ENCODE peak calls at places on chromosome 9, in six cellular contexts. I is A549, G is mammary epithelial cell, J is GM23338, F is HCT116, W is K562. K is an unnamed sample.

GRCh38 chr9:70315389-70315788 is 56.6 kb downstream of the SMC5 start:
- DNase-seq in I (no peak), G (peak; percentile 24), J (no peak), F (no peak), W (no peak), K (peak; percentile 17)

GRCh38 chr9:77712533-77713130 is 64.5 kb upstream of the GNA14 start:
- DNase-seq in I (peak; percentile 17), G (peak; percentile 79), J (no peak), F (no peak), W (no peak), K (peak; percentile 98)

GRCh38 chr9:135249191-135249590 is 161.7 kb downstream of the OLFM1 start:
- DNase-seq in I (no peak), G (no peak), J (no peak), F (no peak), W (no peak), K (no peak)

GRCh38 chr9:115517335-115518075 is 399.5 kb upstream of the TNC start:
- DNase-seq in I (no peak), G (no peak), J (no peak), F (no peak), W (no peak), K (peak; percentile 45)

GRCh38 chr9:7403839-7404238 is 395.7 kb downstream of the DMAC1 start:
- DNase-seq in I (no peak), G (no peak), J (no peak), F (no peak), W (no peak), K (no peak)

GRCh38 chr9:91711755-91712591 is 238.1 kb downstream of the ROR2 start:
- DNase-seq in I (no peak), G (no peak), J (no peak), F (no peak), W (no peak), K (peak; percentile 72)

GRCh38 chr9:38489057-38489456 is 64.8 kb upstream of the IGFBPL1 start:
- DNase-seq in I (no peak), G (no peak), J (no peak), F (no peak), W (no peak), K (no peak)

GRCh38 chr9:122214507-122214906 is 14.2 kb downstream of the LHX6 start:
- DNase-seq in I (no peak), G (no peak), J (no peak), F (no peak), W (no peak), K (no peak)

GRCh38 chr9:36222449-36222848 is 31.7 kb downstream of the CLTA start:
- DNase-seq in I (peak; percentile 27), G (no peak), J (no peak), F (no peak), W (no peak), K (peak; percentile 46)

GRCh38 chr9:136710543-136710942 is 1.8 kb upstream of the DIPK1B start:
- DNase-seq in I (no peak), G (no peak), J (no peak), F (no peak), W (no peak), K (no peak)

GRCh38 chr9:32264171-32264862 is 120.1 kb upstream of the ACO1 start:
- DNase-seq in I (no peak), G (peak; percentile 29), J (peak; percentile 75), F (no peak), W (no peak), K (peak; percentile 1)

GRCh38 chr9:107759823-107760166 is 270.2 kb upstream of the KLF4 start:
- DNase-seq in I (no peak), G (no peak), J (no peak), F (no peak), W (no peak), K (no peak)

GRCh38 chr9:112866662-112867274 is 23.9 kb downstream of the SLC46A2 start:
- DNase-seq in I (peak; percentile 69), G (peak; percentile 48), J (peak; percentile 79), F (peak; percentile 48), W (peak; percentile 19), K (peak; percentile 52)

DNA sequence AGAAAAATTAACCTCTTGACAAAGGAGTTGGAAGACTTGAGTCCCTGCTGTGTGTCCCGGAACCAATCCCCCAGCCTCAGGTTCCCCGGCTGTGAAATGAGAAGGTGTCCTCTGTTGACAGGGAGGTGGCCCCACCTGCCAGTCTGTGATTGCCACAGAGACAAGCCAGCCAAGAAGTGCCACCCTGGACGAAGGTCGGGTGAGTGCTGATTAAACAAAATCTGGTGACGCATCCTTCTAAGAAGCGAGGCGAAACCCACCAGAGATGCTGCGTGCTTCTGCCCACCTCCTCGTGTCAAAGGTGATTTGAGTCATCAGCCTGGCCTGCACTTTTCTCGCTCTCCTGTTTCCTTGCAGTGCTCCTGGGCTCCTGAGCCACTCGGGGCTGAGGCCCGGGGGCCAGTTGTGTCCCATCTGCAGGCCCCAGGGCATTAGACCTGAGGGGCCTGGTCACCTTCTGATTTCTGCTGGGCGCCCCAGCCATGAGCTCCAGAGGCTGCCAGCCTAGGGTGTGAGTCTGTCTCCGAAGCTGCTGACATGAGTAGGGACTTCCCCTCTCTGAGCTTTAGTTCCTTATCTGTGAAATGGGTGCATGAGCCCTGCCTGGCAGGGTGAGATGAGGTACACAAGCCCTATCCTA is 28.7 kb downstream of the NEK6 start:
- DNase-seq in I (peak; percentile 73), G (no peak), J (no peak), F (peak; percentile 19), W (no peak), K (peak; percentile 96)
- H3K4me2 ChIP-seq in I (peak overlapping the region; percentile 83), G (no peak overlapping the region), J (no peak overlapping the region), F (peak overlapping the region; percentile 54), W (no peak overlapping the region), K (peak overlapping the region; percentile 51)

GRCh38 chr9:114031037-114031436 is 47.1 kb downstream of the AMBP start:
- DNase-seq in I (no peak), G (no peak), J (no peak), F (no peak), W (no peak), K (no peak)

GRCh38 chr9:114028646-114029045 is 49.5 kb downstream of the AMBP start:
- DNase-seq in I (no peak), G (no peak), J (no peak), F (no peak), W (no peak), K (no peak)

GRCh38 chr9:114031948-114032688 is 46.0 kb downstream of the AMBP start:
- DNase-seq in I (no peak), G (no peak), J (no peak), F (no peak), W (no peak), K (no peak)

GRCh38 chr9:114029311-114030170 is 48.6 kb downstream of the AMBP start:
- DNase-seq in I (no peak), G (no peak), J (no peak), F (no peak), W (no peak), K (no peak)

GRCh38 chr9:114030364-114030763 is 47.7 kb downstream of the AMBP start:
- DNase-seq in I (no peak), G (no peak), J (no peak), F (no peak), W (no peak), K (no peak)
- H3K4me2 ChIP-seq in I (no peak overlapping the region), G (no peak overlapping the region), J (no peak overlapping the region), F (no peak overlapping the region), W (no peak overlapping the region), K (no peak overlapping the region)

DNA sequence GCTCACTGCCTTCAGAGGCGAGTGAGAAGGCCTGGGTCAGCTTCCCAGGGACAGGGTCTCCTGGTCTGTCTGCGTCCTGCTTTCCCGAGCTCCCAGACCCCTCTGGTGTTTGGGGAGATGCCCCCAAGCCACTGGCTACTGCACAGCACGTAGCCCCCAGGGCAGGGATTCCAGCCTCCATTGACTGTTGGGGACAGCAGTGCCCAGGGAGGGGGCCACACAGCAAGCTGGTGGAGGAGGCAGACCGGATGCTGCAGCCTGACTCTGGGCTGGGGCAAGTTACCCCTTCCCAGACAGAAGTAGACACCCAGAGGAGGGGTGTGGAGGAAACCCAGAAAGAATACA is 626 bp upstream of the SARDH start:
- DNase-seq in I (no peak), G (no peak), J (no peak), F (no peak), W (no peak), K (no peak)
- H3K4me2 ChIP-seq in I (no peak overlapping the region), G (no peak overlapping the region), J (peak overlapping the region; percentile 73), F (peak overlapping the region; percentile 81), W (no peak overlapping the region), K (no peak overlapping the region)

DNA sequence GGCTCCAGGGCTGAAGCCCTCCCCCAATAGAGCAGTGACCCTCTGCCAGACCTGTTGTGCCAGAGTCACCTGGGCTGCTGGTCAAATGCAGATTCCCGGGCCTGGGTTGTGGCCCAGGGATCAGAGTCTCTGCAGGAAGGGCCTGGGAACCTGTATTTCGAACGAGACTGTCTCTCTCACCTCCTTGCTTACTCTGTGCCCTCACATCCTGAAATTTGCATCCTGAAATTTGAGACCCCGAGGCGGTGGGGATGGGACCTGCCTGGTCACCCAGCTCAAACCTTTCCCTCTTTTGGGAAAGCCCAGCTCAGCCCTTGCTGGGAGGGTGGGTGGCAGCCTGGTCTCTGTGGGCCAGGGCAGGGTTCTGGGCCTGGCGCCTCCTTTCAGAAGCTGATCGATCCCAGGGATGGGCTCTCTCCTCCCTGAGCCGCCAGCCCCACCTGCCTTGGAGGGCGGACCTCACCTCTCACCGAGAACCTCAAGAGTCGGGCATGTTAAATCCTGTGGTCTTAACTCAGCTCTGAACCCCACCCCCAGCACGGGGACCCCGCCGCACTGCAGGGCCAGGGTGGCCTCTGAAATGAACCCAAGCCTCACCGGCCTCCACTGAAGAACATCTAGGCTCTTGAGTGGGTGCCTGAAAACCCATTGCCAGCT is 44.0 kb upstream of the IER5L start:
- DNase-seq in I (no peak), G (no peak), J (peak; percentile 67), F (no peak), W (no peak), K (no peak)
- H3K4me2 ChIP-seq in I (no peak overlapping the region), G (no peak overlapping the region), J (peak overlapping the region; percentile 60), F (no peak overlapping the region), W (no peak overlapping the region), K (no peak overlapping the region)

K was measured in fibroblast of lung.